ENCODE peak calls at places on chromosomes 11 and 22, in six cellular contexts. One of them, this sample, is unnamed. For H3K4me1, the result is how much of the 10 kb centered on the place peaks cover.

GRCh38 chr22:47997052-47997568 is 1234.7 kb downstream of the TBC1D22A start:
- DNase-seq in psoas muscle: no peak
- DNase-seq in colonic mucosa: no peak
- DNase-seq in upper lobe of left lung: no peak
- DNase-seq in neuronal stem cell: peak
- DNase-seq in naive thymus-derived CD4-positive, alpha-beta T cell: no peak
- DNase-seq in this sample: no peak

GRCh38 chr11:121514401-121514981 is 61.7 kb upstream of the SORL1-AS1 start:
- DNase-seq in psoas muscle: no peak
- DNase-seq in colonic mucosa: no peak
- DNase-seq in upper lobe of left lung: no peak
- DNase-seq in neuronal stem cell: no peak
- DNase-seq in naive thymus-derived CD4-positive, alpha-beta T cell: no peak
- DNase-seq in this sample: no peak

GRCh38 chr22:47784991-47785390 is 1022.5 kb downstream of the TBC1D22A start:
- DNase-seq in psoas muscle: no peak
- DNase-seq in colonic mucosa: no peak
- DNase-seq in upper lobe of left lung: no peak
- DNase-seq in neuronal stem cell: no peak
- DNase-seq in naive thymus-derived CD4-positive, alpha-beta T cell: no peak
- DNase-seq in this sample: no peak

GRCh38 chr11:12274056-12274455 is 103.3 kb upstream of the PARVA start:
- DNase-seq in psoas muscle: no peak
- DNase-seq in colonic mucosa: no peak
- DNase-seq in upper lobe of left lung: peak
- DNase-seq in neuronal stem cell: no peak
- DNase-seq in naive thymus-derived CD4-positive, alpha-beta T cell: no peak
- DNase-seq in this sample: no peak

GRCh38 chr22:41401781-41402648 is 20.3 kb downstream of the TEF start:
- DNase-seq in psoas muscle: peak
- DNase-seq in colonic mucosa: peak
- DNase-seq in upper lobe of left lung: peak
- DNase-seq in neuronal stem cell: no peak
- DNase-seq in naive thymus-derived CD4-positive, alpha-beta T cell: no peak
- DNase-seq in this sample: no peak

GRCh38 chr11:78030429-78031325 is 7.6 kb upstream of the KCTD14 start:
- DNase-seq in psoas muscle: no peak
- DNase-seq in colonic mucosa: peak
- DNase-seq in upper lobe of left lung: peak
- DNase-seq in neuronal stem cell: no peak
- DNase-seq in naive thymus-derived CD4-positive, alpha-beta T cell: no peak
- DNase-seq in this sample: no peak

GRCh38 chr11:1070594-1071462 is 3.8 kb upstream of the MUC2 start:
- DNase-seq in psoas muscle: peak
- DNase-seq in colonic mucosa: no peak
- DNase-seq in upper lobe of left lung: no peak
- DNase-seq in neuronal stem cell: no peak
- DNase-seq in naive thymus-derived CD4-positive, alpha-beta T cell: no peak
- DNase-seq in this sample: peak

GRCh38 chr11:120612363-120613263 is 101.1 kb downstream of the GRIK4 start:
- DNase-seq in psoas muscle: no peak
- DNase-seq in colonic mucosa: peak
- DNase-seq in upper lobe of left lung: peak
- DNase-seq in neuronal stem cell: no peak
- DNase-seq in naive thymus-derived CD4-positive, alpha-beta T cell: no peak
- DNase-seq in this sample: no peak

GRCh38 chr11:95898782-95899181 is 25.1 kb downstream of the MTMR2 start:
- DNase-seq in psoas muscle: no peak
- DNase-seq in colonic mucosa: no peak
- DNase-seq in upper lobe of left lung: no peak
- DNase-seq in neuronal stem cell: no peak
- DNase-seq in naive thymus-derived CD4-positive, alpha-beta T cell: no peak
- DNase-seq in this sample: no peak

GRCh38 chr11:30853470-30853869 is 267.3 kb upstream of the MPPED2 start:
- DNase-seq in psoas muscle: no peak
- DNase-seq in colonic mucosa: no peak
- DNase-seq in upper lobe of left lung: no peak
- DNase-seq in neuronal stem cell: no peak
- DNase-seq in naive thymus-derived CD4-positive, alpha-beta T cell: no peak
- DNase-seq in this sample: no peak

GRCh38 chr22:23893957-23894709 is at the start of gene MIF:
- DNase-seq in psoas muscle: peak
- DNase-seq in colonic mucosa: peak
- DNase-seq in upper lobe of left lung: peak
- DNase-seq in neuronal stem cell: peak
- DNase-seq in naive thymus-derived CD4-positive, alpha-beta T cell: peak
- DNase-seq in this sample: peak

GRCh38 chr11:125637840-125638239 is 12.9 kb downstream of the CHEK1 start:
- DNase-seq in psoas muscle: no peak
- DNase-seq in colonic mucosa: no peak
- DNase-seq in upper lobe of left lung: no peak
- DNase-seq in neuronal stem cell: no peak
- DNase-seq in naive thymus-derived CD4-positive, alpha-beta T cell: no peak
- DNase-seq in this sample: no peak

GRCh38 chr11:43944761-43945311 is 2.4 kb downstream of the C11orf96 start:
- DNase-seq in psoas muscle: peak
- DNase-seq in colonic mucosa: peak
- DNase-seq in upper lobe of left lung: peak
- DNase-seq in neuronal stem cell: no peak
- DNase-seq in naive thymus-derived CD4-positive, alpha-beta T cell: no peak
- DNase-seq in this sample: peak

GRCh38 chr22:35746946-35747703 is 29.5 kb downstream of the APOL5 start:
- DNase-seq in psoas muscle: no peak
- DNase-seq in colonic mucosa: no peak
- DNase-seq in upper lobe of left lung: no peak
- DNase-seq in neuronal stem cell: no peak
- DNase-seq in naive thymus-derived CD4-positive, alpha-beta T cell: no peak
- DNase-seq in this sample: no peak

GRCh38 chr11:118916842-118917388 is 8.8 kb downstream of the BCL9L start:
- DNase-seq in psoas muscle: peak
- DNase-seq in colonic mucosa: no peak
- DNase-seq in upper lobe of left lung: no peak
- DNase-seq in neuronal stem cell: no peak
- DNase-seq in naive thymus-derived CD4-positive, alpha-beta T cell: no peak
- DNase-seq in this sample: peak

GRCh38 chr11:45590743-45591142 is 74.7 kb downstream of the CHST1 start:
- DNase-seq in psoas muscle: no peak
- DNase-seq in colonic mucosa: no peak
- DNase-seq in upper lobe of left lung: no peak
- DNase-seq in neuronal stem cell: no peak
- DNase-seq in naive thymus-derived CD4-positive, alpha-beta T cell: no peak
- DNase-seq in this sample: no peak

GRCh38 chr11:10490398-10491232 is 35.6 kb downstream of the AMPD3 start:
- DNase-seq in psoas muscle: peak
- DNase-seq in colonic mucosa: peak
- DNase-seq in upper lobe of left lung: peak
- DNase-seq in neuronal stem cell: peak
- DNase-seq in naive thymus-derived CD4-positive, alpha-beta T cell: no peak
- DNase-seq in this sample: peak

GRCh38 chr22:36439481-36440271 is 41.8 kb downstream of the TXN2 start:
- DNase-seq in psoas muscle: no peak
- DNase-seq in colonic mucosa: peak
- DNase-seq in upper lobe of left lung: no peak
- DNase-seq in neuronal stem cell: no peak
- DNase-seq in naive thymus-derived CD4-positive, alpha-beta T cell: no peak
- DNase-seq in this sample: no peak

GRCh38 chr11:6703247-6704063 is 20.3 kb upstream of the MRPL17 start:
- DNase-seq in psoas muscle: no peak
- DNase-seq in colonic mucosa: peak
- DNase-seq in upper lobe of left lung: peak
- DNase-seq in neuronal stem cell: peak
- DNase-seq in naive thymus-derived CD4-positive, alpha-beta T cell: no peak
- DNase-seq in this sample: no peak

GRCh38 chr11:74390697-74391096 is 7.5 kb downstream of the PGM2L1 start:
- DNase-seq in psoas muscle: no peak
- DNase-seq in colonic mucosa: no peak
- DNase-seq in upper lobe of left lung: no peak
- DNase-seq in neuronal stem cell: no peak
- DNase-seq in naive thymus-derived CD4-positive, alpha-beta T cell: no peak
- DNase-seq in this sample: no peak

DNA sequence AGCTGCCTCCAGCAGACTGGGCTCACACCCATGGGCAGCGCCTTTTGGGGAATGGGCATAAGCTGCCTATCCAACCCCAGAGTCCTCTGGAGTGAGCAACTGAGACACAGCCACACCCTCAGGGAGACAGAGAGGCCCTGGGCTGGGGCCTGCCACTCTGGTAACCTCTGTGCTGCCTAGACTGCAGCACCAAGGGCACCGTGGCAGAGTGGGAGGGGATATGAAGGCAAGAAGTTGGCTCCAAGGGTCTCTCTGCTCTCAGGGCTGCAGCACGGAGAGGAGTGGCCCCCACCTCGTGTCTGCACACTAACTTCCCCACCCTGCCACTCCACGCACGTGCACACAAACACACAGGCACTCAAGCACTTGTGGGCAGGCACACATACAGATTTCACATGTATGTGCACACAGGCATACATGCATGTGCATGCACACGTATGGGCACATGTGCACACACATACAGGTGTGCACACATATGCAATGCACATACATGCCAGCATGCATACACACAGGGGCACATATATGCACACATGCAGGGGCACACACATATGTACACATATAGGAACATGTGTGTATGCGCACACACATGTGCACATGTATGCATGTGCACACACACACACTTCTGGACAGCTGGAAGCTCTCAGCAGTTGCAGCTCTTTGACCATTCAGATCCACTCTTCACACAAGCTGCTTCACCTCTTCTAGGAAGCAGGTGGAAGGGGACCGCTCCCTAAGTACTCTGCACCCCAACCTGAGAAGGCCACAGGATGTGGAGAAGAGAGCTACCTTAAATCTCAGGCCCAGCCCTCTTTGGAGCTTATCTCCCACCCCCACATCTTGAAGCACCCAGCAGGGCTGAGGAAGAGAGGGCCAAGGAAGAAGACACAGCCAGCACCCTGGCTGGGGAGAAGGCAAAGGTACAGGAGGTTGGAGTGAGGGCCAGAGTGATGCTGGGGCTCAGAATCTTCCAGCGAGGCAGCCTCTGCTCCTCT is 4.3 kb downstream of the IGSF9B start:
- DNase-seq in psoas muscle: no peak
- DNase-seq in colonic mucosa: no peak
- DNase-seq in upper lobe of left lung: no peak
- DNase-seq in neuronal stem cell: no peak
- DNase-seq in naive thymus-derived CD4-positive, alpha-beta T cell: no peak
- DNase-seq in this sample: no peak
- H3K4me1 ChIP-seq in psoas muscle: under half
- H3K4me1 ChIP-seq in colonic mucosa: under half
- H3K4me1 ChIP-seq in upper lobe of left lung: under half
- H3K4me1 ChIP-seq in neuronal stem cell: under half
- H3K4me1 ChIP-seq in naive thymus-derived CD4-positive, alpha-beta T cell: under half
- H3K4me1 ChIP-seq in this sample: under half

GRCh38 chr22:45602004-45602733 is 69.5 kb upstream of the ATXN10 start:
- DNase-seq in psoas muscle: no peak
- DNase-seq in colonic mucosa: no peak
- DNase-seq in upper lobe of left lung: no peak
- DNase-seq in neuronal stem cell: no peak
- DNase-seq in naive thymus-derived CD4-positive, alpha-beta T cell: no peak
- DNase-seq in this sample: no peak

GRCh38 chr22:45598596-45599217 is 72.9 kb upstream of the ATXN10 start:
- DNase-seq in psoas muscle: peak
- DNase-seq in colonic mucosa: no peak
- DNase-seq in upper lobe of left lung: no peak
- DNase-seq in neuronal stem cell: no peak
- DNase-seq in naive thymus-derived CD4-positive, alpha-beta T cell: no peak
- DNase-seq in this sample: no peak

GRCh38 chr22:45600791-45601730 is 70.6 kb upstream of the ATXN10 start:
- DNase-seq in psoas muscle: no peak
- DNase-seq in colonic mucosa: no peak
- DNase-seq in upper lobe of left lung: no peak
- DNase-seq in neuronal stem cell: no peak
- DNase-seq in naive thymus-derived CD4-positive, alpha-beta T cell: no peak
- DNase-seq in this sample: no peak

GRCh38 chr22:45597460-45598192 is 74.0 kb upstream of the ATXN10 start:
- DNase-seq in psoas muscle: peak
- DNase-seq in colonic mucosa: no peak
- DNase-seq in upper lobe of left lung: no peak
- DNase-seq in neuronal stem cell: no peak
- DNase-seq in naive thymus-derived CD4-positive, alpha-beta T cell: no peak
- DNase-seq in this sample: no peak

DNA sequence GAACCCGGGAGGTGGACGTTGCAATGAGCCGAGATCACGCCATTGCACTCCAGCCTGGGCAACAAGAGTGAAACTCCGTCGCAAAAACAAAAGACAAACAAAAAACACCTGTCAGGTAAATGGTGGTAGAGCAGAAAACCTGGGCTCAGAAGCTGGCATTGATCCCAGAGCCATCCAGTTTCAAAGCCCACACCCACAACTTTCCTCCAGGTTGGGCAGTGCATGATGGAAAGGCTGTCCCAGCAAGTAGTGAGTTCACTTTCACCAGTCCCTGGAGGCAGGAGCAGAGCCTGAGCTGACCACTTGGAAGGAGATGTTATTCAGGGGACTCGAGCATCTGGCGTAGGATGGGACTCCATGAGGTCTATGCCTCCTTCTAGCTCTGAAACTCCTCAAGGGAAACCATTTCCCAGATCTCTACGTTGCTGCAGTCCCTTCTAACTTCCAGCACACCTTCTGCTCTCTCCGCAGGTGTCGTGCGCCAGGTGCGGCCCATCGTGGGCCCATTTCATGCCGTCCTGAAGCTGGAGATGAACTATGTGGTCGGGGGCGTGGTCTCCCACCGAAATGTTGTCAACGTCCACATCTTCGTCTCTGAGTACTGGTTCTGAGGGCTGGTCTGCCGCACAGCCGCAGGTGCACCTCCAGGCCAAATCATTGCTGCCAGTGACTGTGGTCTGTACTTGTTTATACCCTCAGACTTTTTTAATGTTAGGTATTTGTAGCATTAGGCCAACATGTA is 71.6 kb upstream of the ATXN10 start:
- DNase-seq in psoas muscle: no peak
- DNase-seq in colonic mucosa: peak
- DNase-seq in upper lobe of left lung: no peak
- DNase-seq in neuronal stem cell: no peak
- DNase-seq in naive thymus-derived CD4-positive, alpha-beta T cell: no peak
- DNase-seq in this sample: peak
- H3K4me1 ChIP-seq in psoas muscle: under half
- H3K4me1 ChIP-seq in colonic mucosa: under half
- H3K4me1 ChIP-seq in upper lobe of left lung: under half
- H3K4me1 ChIP-seq in neuronal stem cell: under half
- H3K4me1 ChIP-seq in naive thymus-derived CD4-positive, alpha-beta T cell: under half
- H3K4me1 ChIP-seq in this sample: under half

GRCh38 chr22:45515678-45516077 is 13.0 kb downstream of the FBLN1 start:
- DNase-seq in psoas muscle: peak
- DNase-seq in colonic mucosa: no peak
- DNase-seq in upper lobe of left lung: no peak
- DNase-seq in neuronal stem cell: no peak
- DNase-seq in naive thymus-derived CD4-positive, alpha-beta T cell: no peak
- DNase-seq in this sample: no peak
- H3K4me1 ChIP-seq in psoas muscle: under half
- H3K4me1 ChIP-seq in colonic mucosa: under half
- H3K4me1 ChIP-seq in upper lobe of left lung: under half
- H3K4me1 ChIP-seq in neuronal stem cell: under half
- H3K4me1 ChIP-seq in naive thymus-derived CD4-positive, alpha-beta T cell: under half
- H3K4me1 ChIP-seq in this sample: under half

DNA sequence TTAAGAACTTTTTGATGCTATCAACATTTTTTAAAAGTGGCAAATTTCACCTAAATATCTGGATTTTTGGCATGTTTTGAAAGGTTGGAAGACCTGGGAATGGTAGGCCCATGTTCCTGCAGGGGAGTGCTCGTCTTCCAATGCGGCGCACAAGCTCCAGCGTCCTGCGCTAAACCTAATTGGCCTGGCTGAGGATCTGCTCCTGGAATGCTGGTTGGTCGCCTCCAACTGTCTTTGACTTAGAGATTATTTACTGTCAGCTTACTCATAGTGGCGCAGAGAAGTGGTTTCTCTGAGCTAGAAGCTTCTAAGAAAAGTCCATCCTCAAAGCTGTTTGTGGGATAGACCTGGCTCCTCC is 615 bp upstream of the LIMK2 start:
- DNase-seq in psoas muscle: no peak
- DNase-seq in colonic mucosa: no peak
- DNase-seq in upper lobe of left lung: no peak
- DNase-seq in neuronal stem cell: no peak
- DNase-seq in naive thymus-derived CD4-positive, alpha-beta T cell: no peak
- DNase-seq in this sample: no peak
- H3K4me1 ChIP-seq in psoas muscle: under half
- H3K4me1 ChIP-seq in colonic mucosa: under half
- H3K4me1 ChIP-seq in upper lobe of left lung: half or more
- H3K4me1 ChIP-seq in neuronal stem cell: under half
- H3K4me1 ChIP-seq in naive thymus-derived CD4-positive, alpha-beta T cell: under half
- H3K4me1 ChIP-seq in this sample: under half

This sample was measured in RWPE2.